ENCODE peak calls at places on chromosomes 7 and 10, in nine cellular contexts. One of them, this sample, is unnamed.

GRCh38 chr10:43859016-43859525 is 210.4 kb upstream of the ZNF32 start:
- DNase-seq in HFF-Myc: no peak
- DNase-seq in lower leg skin: no peak
- DNase-seq in hepatocyte: no peak
- DNase-seq in mucosa of descending colon: no peak
- DNase-seq in fibroblast of pulmonary artery: no peak
- DNase-seq in MCF 10A: no peak
- DNase-seq in heart right ventricle: no peak
- DNase-seq in cardiac muscle cell: no peak
- DNase-seq in this sample: no peak

GRCh38 chr7:134547738-134548054 is 1.2 kb upstream of the AKR1B15 start:
- DNase-seq in HFF-Myc: peak; percentile 29
- DNase-seq in lower leg skin: no peak
- DNase-seq in hepatocyte: peak; percentile 85
- DNase-seq in mucosa of descending colon: peak; percentile 73
- DNase-seq in fibroblast of pulmonary artery: peak; percentile 68
- DNase-seq in MCF 10A: peak; percentile 83
- DNase-seq in heart right ventricle: peak; percentile 62
- DNase-seq in cardiac muscle cell: peak; percentile 68
- DNase-seq in this sample: no peak

GRCh38 chr10:84244651-84245270 is at the start of gene RGR:
- DNase-seq in HFF-Myc: no peak
- DNase-seq in lower leg skin: no peak
- DNase-seq in hepatocyte: no peak
- DNase-seq in mucosa of descending colon: no peak
- DNase-seq in fibroblast of pulmonary artery: no peak
- DNase-seq in MCF 10A: no peak
- DNase-seq in heart right ventricle: peak; percentile 54
- DNase-seq in cardiac muscle cell: no peak
- DNase-seq in this sample: no peak

GRCh38 chr10:43229208-43230061 is 37.4 kb downstream of the RASGEF1A start:
- DNase-seq in HFF-Myc: no peak
- DNase-seq in lower leg skin: peak; percentile 80
- DNase-seq in hepatocyte: peak; percentile 64
- DNase-seq in mucosa of descending colon: peak; percentile 54
- DNase-seq in fibroblast of pulmonary artery: no peak
- DNase-seq in MCF 10A: no peak
- DNase-seq in heart right ventricle: no peak
- DNase-seq in cardiac muscle cell: no peak
- DNase-seq in this sample: no peak

GRCh38 chr7:116715087-116715486 is 43.1 kb downstream of the MET start:
- DNase-seq in HFF-Myc: peak; percentile 75
- DNase-seq in lower leg skin: no peak
- DNase-seq in hepatocyte: no peak
- DNase-seq in mucosa of descending colon: no peak
- DNase-seq in fibroblast of pulmonary artery: no peak
- DNase-seq in MCF 10A: no peak
- DNase-seq in heart right ventricle: no peak
- DNase-seq in cardiac muscle cell: no peak
- DNase-seq in this sample: no peak

GRCh38 chr7:33735403-33735802 is 169.9 kb upstream of the BMPER start:
- DNase-seq in HFF-Myc: no peak
- DNase-seq in lower leg skin: no peak
- DNase-seq in hepatocyte: no peak
- DNase-seq in mucosa of descending colon: no peak
- DNase-seq in fibroblast of pulmonary artery: no peak
- DNase-seq in MCF 10A: no peak
- DNase-seq in heart right ventricle: no peak
- DNase-seq in cardiac muscle cell: no peak
- DNase-seq in this sample: no peak

GRCh38 chr7:20795881-20796280 is 9.2 kb upstream of the SP8 start:
- DNase-seq in HFF-Myc: no peak
- DNase-seq in lower leg skin: no peak
- DNase-seq in hepatocyte: no peak
- DNase-seq in mucosa of descending colon: no peak
- DNase-seq in fibroblast of pulmonary artery: no peak
- DNase-seq in MCF 10A: no peak
- DNase-seq in heart right ventricle: no peak
- DNase-seq in cardiac muscle cell: no peak
- DNase-seq in this sample: no peak

GRCh38 chr7:98866765-98867164 is 3.0 kb downstream of the TMEM130 start:
- DNase-seq in HFF-Myc: no peak
- DNase-seq in lower leg skin: no peak
- DNase-seq in hepatocyte: no peak
- DNase-seq in mucosa of descending colon: no peak
- DNase-seq in fibroblast of pulmonary artery: no peak
- DNase-seq in MCF 10A: no peak
- DNase-seq in heart right ventricle: no peak
- DNase-seq in cardiac muscle cell: no peak
- DNase-seq in this sample: no peak

GRCh38 chr7:141464551-141464950 is 86.7 kb upstream of the AGK start:
- DNase-seq in HFF-Myc: no peak
- DNase-seq in lower leg skin: no peak
- DNase-seq in hepatocyte: no peak
- DNase-seq in mucosa of descending colon: no peak
- DNase-seq in fibroblast of pulmonary artery: no peak
- DNase-seq in MCF 10A: no peak
- DNase-seq in heart right ventricle: no peak
- DNase-seq in cardiac muscle cell: no peak
- DNase-seq in this sample: no peak

GRCh38 chr7:74101061-74101681 is 17.6 kb downstream of the LIMK1 start:
- DNase-seq in HFF-Myc: no peak
- DNase-seq in lower leg skin: no peak
- DNase-seq in hepatocyte: no peak
- DNase-seq in mucosa of descending colon: no peak
- DNase-seq in fibroblast of pulmonary artery: no peak
- DNase-seq in MCF 10A: no peak
- DNase-seq in heart right ventricle: no peak
- DNase-seq in cardiac muscle cell: no peak
- DNase-seq in this sample: peak; percentile 60

GRCh38 chr10:98858525-98858924 is 377.1 kb downstream of the HPSE2 start:
- DNase-seq in HFF-Myc: no peak
- DNase-seq in lower leg skin: no peak
- DNase-seq in hepatocyte: no peak
- DNase-seq in mucosa of descending colon: no peak
- DNase-seq in fibroblast of pulmonary artery: no peak
- DNase-seq in MCF 10A: peak; percentile 22
- DNase-seq in heart right ventricle: no peak
- DNase-seq in cardiac muscle cell: peak; percentile 2
- DNase-seq in this sample: no peak

GRCh38 chr10:4217187-4217586 is 432.2 kb upstream of the KLF6 start:
- DNase-seq in HFF-Myc: no peak
- DNase-seq in lower leg skin: no peak
- DNase-seq in hepatocyte: no peak
- DNase-seq in mucosa of descending colon: no peak
- DNase-seq in fibroblast of pulmonary artery: no peak
- DNase-seq in MCF 10A: no peak
- DNase-seq in heart right ventricle: no peak
- DNase-seq in cardiac muscle cell: no peak
- DNase-seq in this sample: no peak

GRCh38 chr7:32921896-32922295 is 30.3 kb upstream of the KBTBD2 start:
- DNase-seq in HFF-Myc: no peak
- DNase-seq in lower leg skin: no peak
- DNase-seq in hepatocyte: no peak
- DNase-seq in mucosa of descending colon: no peak
- DNase-seq in fibroblast of pulmonary artery: peak; percentile 82
- DNase-seq in MCF 10A: no peak
- DNase-seq in heart right ventricle: no peak
- DNase-seq in cardiac muscle cell: peak; percentile 89
- DNase-seq in this sample: no peak

GRCh38 chr7:44693641-44694313 is 54.9 kb upstream of the ZMIZ2 start:
- DNase-seq in HFF-Myc: no peak
- DNase-seq in lower leg skin: no peak
- DNase-seq in hepatocyte: no peak
- DNase-seq in mucosa of descending colon: no peak
- DNase-seq in fibroblast of pulmonary artery: peak; percentile 33
- DNase-seq in MCF 10A: peak; percentile 63
- DNase-seq in heart right ventricle: peak; percentile 58
- DNase-seq in cardiac muscle cell: no peak
- DNase-seq in this sample: no peak

GRCh38 chr7:78081888-78082287 is 283.3 kb downstream of the PHTF2 start:
- DNase-seq in HFF-Myc: no peak
- DNase-seq in lower leg skin: no peak
- DNase-seq in hepatocyte: no peak
- DNase-seq in mucosa of descending colon: no peak
- DNase-seq in fibroblast of pulmonary artery: no peak
- DNase-seq in MCF 10A: no peak
- DNase-seq in heart right ventricle: no peak
- DNase-seq in cardiac muscle cell: no peak
- DNase-seq in this sample: no peak

GRCh38 chr7:120272896-120273475 is at the start of gene KCND2:
- DNase-seq in HFF-Myc: no peak
- DNase-seq in lower leg skin: no peak
- DNase-seq in hepatocyte: peak; percentile 28
- DNase-seq in mucosa of descending colon: no peak
- DNase-seq in fibroblast of pulmonary artery: peak; percentile 6
- DNase-seq in MCF 10A: no peak
- DNase-seq in heart right ventricle: no peak
- DNase-seq in cardiac muscle cell: peak; percentile 36
- DNase-seq in this sample: no peak

GRCh38 chr10:21810582-21811244 is 192.8 kb downstream of the DNAJC1 start:
- DNase-seq in HFF-Myc: no peak
- DNase-seq in lower leg skin: no peak
- DNase-seq in hepatocyte: no peak
- DNase-seq in mucosa of descending colon: no peak
- DNase-seq in fibroblast of pulmonary artery: no peak
- DNase-seq in MCF 10A: peak; percentile 28
- DNase-seq in heart right ventricle: no peak
- DNase-seq in cardiac muscle cell: no peak
- DNase-seq in this sample: no peak

GRCh38 chr10:58152698-58153263 is 114.9 kb downstream of the IPMK start:
- DNase-seq in HFF-Myc: peak; percentile 58
- DNase-seq in lower leg skin: no peak
- DNase-seq in hepatocyte: peak; percentile 62
- DNase-seq in mucosa of descending colon: peak; percentile 47
- DNase-seq in fibroblast of pulmonary artery: peak; percentile 76
- DNase-seq in MCF 10A: peak; percentile 80
- DNase-seq in heart right ventricle: peak; percentile 18
- DNase-seq in cardiac muscle cell: peak; percentile 68
- DNase-seq in this sample: no peak

GRCh38 chr10:95651346-95652115 is 5.0 kb downstream of the ALDH18A1 start:
- DNase-seq in HFF-Myc: no peak
- DNase-seq in lower leg skin: no peak
- DNase-seq in hepatocyte: no peak
- DNase-seq in mucosa of descending colon: no peak
- DNase-seq in fibroblast of pulmonary artery: no peak
- DNase-seq in MCF 10A: no peak
- DNase-seq in heart right ventricle: no peak
- DNase-seq in cardiac muscle cell: no peak
- DNase-seq in this sample: no peak
- TF ChIP-seq CTCF in HFF-Myc: no peak
- TF ChIP-seq CTCF in lower leg skin: no peak
- TF ChIP-seq CTCF in hepatocyte: no peak
- TF ChIP-seq CTCF in mucosa of descending colon: no peak
- TF ChIP-seq CTCF in fibroblast of pulmonary artery: no peak
- TF ChIP-seq CTCF in MCF 10A: no peak
- TF ChIP-seq CTCF in heart right ventricle: no peak
- TF ChIP-seq CTCF in cardiac muscle cell: no peak
- TF ChIP-seq CTCF in this sample: no peak

GRCh38 chr7:55288070-55288824 is 76.9 kb upstream of the LANCL2 start:
- DNase-seq in HFF-Myc: no peak
- DNase-seq in lower leg skin: no peak
- DNase-seq in hepatocyte: no peak
- DNase-seq in mucosa of descending colon: no peak
- DNase-seq in fibroblast of pulmonary artery: no peak
- DNase-seq in MCF 10A: peak; percentile 29
- DNase-seq in heart right ventricle: no peak
- DNase-seq in cardiac muscle cell: peak; percentile 29
- DNase-seq in this sample: no peak
- TF ChIP-seq CTCF in HFF-Myc: no peak
- TF ChIP-seq CTCF in lower leg skin: no peak
- TF ChIP-seq CTCF in hepatocyte: no peak
- TF ChIP-seq CTCF in mucosa of descending colon: no peak
- TF ChIP-seq CTCF in fibroblast of pulmonary artery: no peak
- TF ChIP-seq CTCF in MCF 10A: no peak
- TF ChIP-seq CTCF in heart right ventricle: no peak
- TF ChIP-seq CTCF in cardiac muscle cell: no peak
- TF ChIP-seq CTCF in this sample: no peak

DNA sequence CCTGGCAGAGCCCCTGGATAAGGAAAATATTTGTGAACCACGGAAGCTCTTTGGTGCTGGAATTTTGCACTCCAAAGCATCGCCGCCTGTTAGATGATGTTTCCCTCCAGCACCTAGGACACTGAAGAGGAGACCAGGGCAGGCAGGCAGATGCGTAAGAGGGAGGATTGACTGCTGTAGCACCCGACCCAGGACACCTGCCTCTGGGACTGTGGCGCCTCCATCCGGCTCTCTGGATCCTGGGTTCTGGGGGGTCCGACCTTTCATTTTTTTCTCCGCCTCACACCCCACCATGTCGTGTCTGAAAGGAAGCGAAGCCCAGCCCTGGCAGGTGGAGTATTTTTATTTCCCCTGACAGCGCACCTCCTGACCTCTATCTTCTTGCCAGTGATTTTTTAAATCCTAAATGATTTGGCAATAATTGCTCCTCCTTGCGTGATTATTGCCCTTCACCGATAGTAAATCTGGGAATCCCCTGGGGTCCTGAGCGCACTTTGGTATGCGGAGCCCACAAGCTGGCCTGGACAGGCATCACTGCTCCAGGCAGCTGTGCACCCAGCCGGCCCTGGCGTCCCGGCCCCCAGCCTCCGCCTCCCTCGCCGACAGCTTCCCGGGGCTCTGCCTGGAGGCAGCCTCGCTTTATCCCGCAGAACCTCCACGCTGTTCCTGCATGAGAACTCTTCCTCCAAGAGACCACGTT is 48.4 kb downstream of the LHPP start:
- DNase-seq in HFF-Myc: no peak
- DNase-seq in lower leg skin: no peak
- DNase-seq in hepatocyte: no peak
- DNase-seq in mucosa of descending colon: no peak
- DNase-seq in fibroblast of pulmonary artery: no peak
- DNase-seq in MCF 10A: no peak
- DNase-seq in heart right ventricle: no peak
- DNase-seq in cardiac muscle cell: no peak
- DNase-seq in this sample: no peak
- TF ChIP-seq CTCF in HFF-Myc: no peak
- TF ChIP-seq CTCF in lower leg skin: no peak
- TF ChIP-seq CTCF in hepatocyte: no peak
- TF ChIP-seq CTCF in mucosa of descending colon: no peak
- TF ChIP-seq CTCF in fibroblast of pulmonary artery: no peak
- TF ChIP-seq CTCF in MCF 10A: no peak
- TF ChIP-seq CTCF in heart right ventricle: no peak
- TF ChIP-seq CTCF in cardiac muscle cell: no peak
- TF ChIP-seq CTCF in this sample: no peak

GRCh38 chr7:14698239-14698638 is 204.3 kb downstream of the DGKB start:
- DNase-seq in HFF-Myc: no peak
- DNase-seq in lower leg skin: no peak
- DNase-seq in hepatocyte: no peak
- DNase-seq in mucosa of descending colon: no peak
- DNase-seq in fibroblast of pulmonary artery: peak; percentile 25
- DNase-seq in MCF 10A: no peak
- DNase-seq in heart right ventricle: no peak
- DNase-seq in cardiac muscle cell: peak; percentile 13
- DNase-seq in this sample: no peak
- TF ChIP-seq CTCF in HFF-Myc: no peak
- TF ChIP-seq CTCF in lower leg skin: no peak
- TF ChIP-seq CTCF in hepatocyte: peak; percentile 36
- TF ChIP-seq CTCF in mucosa of descending colon: no peak
- TF ChIP-seq CTCF in fibroblast of pulmonary artery: peak; percentile 11
- TF ChIP-seq CTCF in MCF 10A: peak; percentile 13
- TF ChIP-seq CTCF in heart right ventricle: no peak
- TF ChIP-seq CTCF in cardiac muscle cell: peak; percentile 9
- TF ChIP-seq CTCF in this sample: no peak

GRCh38 chr10:128859738-128860386 is 607.2 kb upstream of the MGMT start:
- DNase-seq in HFF-Myc: no peak
- DNase-seq in lower leg skin: peak; percentile 77
- DNase-seq in hepatocyte: peak; percentile 44
- DNase-seq in mucosa of descending colon: no peak
- DNase-seq in fibroblast of pulmonary artery: peak; percentile 25
- DNase-seq in MCF 10A: peak; percentile 63
- DNase-seq in heart right ventricle: peak; percentile 49
- DNase-seq in cardiac muscle cell: peak; percentile 55
- DNase-seq in this sample: no peak
- TF ChIP-seq CTCF in HFF-Myc: peak; percentile 17
- TF ChIP-seq CTCF in lower leg skin: no peak
- TF ChIP-seq CTCF in hepatocyte: peak; percentile 55
- TF ChIP-seq CTCF in mucosa of descending colon: no peak
- TF ChIP-seq CTCF in fibroblast of pulmonary artery: peak; percentile 50
- TF ChIP-seq CTCF in MCF 10A: peak; percentile 40
- TF ChIP-seq CTCF in heart right ventricle: peak; percentile 44
- TF ChIP-seq CTCF in cardiac muscle cell: peak; percentile 64
- TF ChIP-seq CTCF in this sample: no peak

This sample was measured in activated B cell treated with CpG ODN at 0.5 μM for 24 hours.